ENCODE peak calls at places on chromosomes 2 and 18, in four cellular contexts. One of them, this sample, is unnamed.

GRCh38 chr18:11500153-11501122 is 109.0 kb upstream of the SLC35G4 start:
- DNase-seq in H1: no peak
- DNase-seq in K562: peak
- DNase-seq in HepG2: peak
- DNase-seq in this sample: peak

GRCh38 chr2:75466708-75467311 is 93.9 kb downstream of the EVA1A start:
- DNase-seq in HepG2: peak
- DNase-seq in H1: peak
- DNase-seq in K562: peak
- DNase-seq in this sample: peak

GRCh38 chr2:201936817-201937216 is 96.8 kb upstream of the FZD7 start:
- DNase-seq in H1: no peak
- DNase-seq in HepG2: peak
- DNase-seq in K562: no peak
- DNase-seq in this sample: no peak

GRCh38 chr2:51706220-51706619 is 674.3 kb upstream of the NRXN1 start:
- DNase-seq in K562: no peak
- DNase-seq in H1: no peak
- DNase-seq in HepG2: no peak
- DNase-seq in this sample: no peak

GRCh38 chr2:37378411-37378810 is 34.0 kb downstream of the QPCT start:
- DNase-seq in H1: no peak
- DNase-seq in K562: no peak
- DNase-seq in HepG2: peak
- DNase-seq in this sample: peak

GRCh38 chr2:127591221-127591923 is 54.6 kb upstream of the GPR17 start:
- DNase-seq in K562: peak
- DNase-seq in HepG2: peak
- DNase-seq in H1: peak
- DNase-seq in this sample: peak

GRCh38 chr2:31212659-31213058 is 4.7 kb downstream of the CAPN14 start:
- DNase-seq in K562: no peak
- DNase-seq in HepG2: no peak
- DNase-seq in H1: no peak
- DNase-seq in this sample: no peak

GRCh38 chr2:20326163-20326780 is 24.4 kb downstream of the PUM2 start:
- DNase-seq in K562: peak
- DNase-seq in H1: no peak
- DNase-seq in HepG2: peak
- DNase-seq in this sample: peak

GRCh38 chr18:69636529-69637301 is 236.0 kb downstream of the DOK6 start:
- DNase-seq in H1: peak
- DNase-seq in HepG2: peak
- DNase-seq in K562: no peak
- DNase-seq in this sample: no peak

GRCh38 chr2:68318686-68319396 is 908 bp downstream of the CNRIP1 start:
- DNase-seq in HepG2: no peak
- DNase-seq in K562: no peak
- DNase-seq in H1: no peak
- DNase-seq in this sample: no peak

GRCh38 chr2:44972771-44973535 is 31.5 kb downstream of the SIX3 start:
- DNase-seq in HepG2: no peak
- DNase-seq in H1: no peak
- DNase-seq in K562: no peak
- DNase-seq in this sample: no peak

GRCh38 chr18:13548106-13548819 is 178.1 kb downstream of the FAM210A start:
- DNase-seq in K562: no peak
- DNase-seq in HepG2: no peak
- DNase-seq in H1: no peak
- DNase-seq in this sample: no peak

GRCh38 chr2:134438371-134438770 is 184.5 kb downstream of the MGAT5 start:
- DNase-seq in K562: no peak
- DNase-seq in H1: no peak
- DNase-seq in HepG2: no peak
- DNase-seq in this sample: no peak

GRCh38 chr2:235868224-235868623 is 300.0 kb downstream of the GBX2 start:
- DNase-seq in HepG2: no peak
- DNase-seq in K562: no peak
- DNase-seq in H1: no peak
- DNase-seq in this sample: no peak

GRCh38 chr2:122703676-122704075 is 948.2 kb downstream of the TSN start:
- DNase-seq in K562: no peak
- DNase-seq in H1: no peak
- DNase-seq in HepG2: no peak
- DNase-seq in this sample: no peak

DNA sequence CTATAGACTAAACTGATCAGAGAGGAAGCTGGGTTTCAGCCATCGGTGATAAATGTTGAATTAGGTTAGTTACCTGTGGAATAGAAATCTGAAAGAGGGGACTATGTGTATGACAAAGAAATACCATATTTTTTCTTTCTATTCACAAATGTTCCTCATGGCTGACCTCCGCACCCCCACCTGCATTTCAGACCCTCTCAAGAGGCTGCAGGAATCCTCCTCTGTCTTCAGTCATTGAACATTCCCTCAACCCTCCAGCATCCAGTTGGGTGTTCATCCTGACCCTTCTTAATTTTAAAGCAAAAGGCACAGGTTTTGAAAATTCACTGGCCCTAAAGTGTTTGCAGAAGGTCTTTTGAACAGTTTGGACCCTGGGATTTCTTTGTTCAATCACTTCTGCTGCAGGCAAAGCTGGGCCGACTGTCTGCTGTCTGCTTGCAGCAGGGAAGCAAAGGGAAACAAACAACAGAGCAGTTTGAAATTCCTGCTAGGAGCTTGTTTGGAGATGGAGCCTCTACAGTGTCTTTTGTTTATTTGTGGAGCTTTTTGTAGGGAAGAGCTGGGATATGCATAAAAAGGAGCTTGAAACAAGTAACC is 213.1 kb upstream of the MMADHC start:
- DNase-seq in HepG2: no peak
- DNase-seq in H1: no peak
- DNase-seq in K562: no peak
- DNase-seq in this sample: no peak
- TF ChIP-seq ZNF274 in HepG2: no peak
- TF ChIP-seq ZNF274 in H1: no peak
- TF ChIP-seq ZNF274 in K562: no peak
- TF ChIP-seq ZNF274 in this sample: no peak

DNA sequence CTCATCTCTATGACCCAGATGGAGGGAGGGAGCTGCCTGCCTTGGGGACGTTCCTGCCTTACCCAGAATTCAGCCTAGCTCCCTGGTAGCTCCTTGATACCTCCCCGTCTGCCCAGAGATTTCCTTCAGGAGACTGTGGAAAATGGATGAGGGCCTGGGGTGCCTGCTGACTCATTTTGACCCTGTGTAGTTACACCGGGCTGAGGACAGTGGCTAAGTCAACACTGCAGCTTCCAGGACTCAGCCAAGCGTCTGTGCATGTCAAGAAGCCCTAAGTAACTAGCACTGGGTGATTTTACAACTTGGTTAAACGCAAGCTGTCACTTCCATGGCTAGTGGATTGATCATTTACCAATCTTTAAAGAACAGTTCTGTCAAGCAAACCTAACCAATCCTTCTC is 23.3 kb upstream of the EPAS1 start:
- DNase-seq in HepG2: no peak
- DNase-seq in K562: no peak
- DNase-seq in H1: no peak
- DNase-seq in this sample: no peak
- TF ChIP-seq FOSL1 in HepG2: no peak
- TF ChIP-seq FOSL1 in K562: no peak
- TF ChIP-seq FOSL1 in H1: no peak
- TF ChIP-seq FOSL1 in this sample: no peak

DNA sequence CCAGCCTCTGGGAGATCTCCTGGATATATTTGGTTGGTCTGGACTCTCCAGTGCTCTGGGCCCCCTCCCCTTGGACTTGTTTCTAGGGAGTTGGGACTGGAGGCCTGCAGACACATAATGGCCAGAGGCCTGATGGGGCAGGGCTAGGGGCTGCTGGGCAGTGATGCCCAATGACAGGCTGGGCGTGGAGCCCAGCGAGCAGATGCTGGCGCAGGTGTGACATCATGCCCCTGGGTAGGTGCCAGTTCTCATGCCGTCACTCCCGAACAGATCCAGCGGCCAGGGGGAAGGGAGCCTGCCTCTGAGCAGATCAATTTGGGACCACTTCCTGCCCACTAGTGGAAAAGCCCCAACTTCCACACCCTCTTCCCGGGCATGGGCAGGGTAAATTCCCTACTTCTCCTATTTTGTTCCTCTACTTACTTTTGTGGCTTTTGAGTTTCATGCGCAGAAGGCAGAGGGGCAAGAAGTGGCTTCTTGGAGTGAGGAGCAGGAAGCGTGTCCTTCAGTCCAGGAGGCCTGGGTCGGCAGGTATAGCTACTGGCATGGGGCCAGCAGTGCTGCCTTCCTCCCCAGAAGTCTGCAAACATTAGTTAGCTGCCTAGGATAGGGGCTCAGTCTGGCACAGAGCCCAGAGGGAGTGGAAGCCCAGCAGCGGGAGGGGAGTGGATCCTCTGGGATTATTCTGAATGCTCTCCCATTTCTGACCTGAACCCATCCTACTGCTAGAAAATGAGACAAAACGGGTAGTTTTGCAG is 6.1 kb downstream of the MPV17 start:
- DNase-seq in H1: no peak
- DNase-seq in HepG2: no peak
- DNase-seq in K562: no peak
- DNase-seq in this sample: no peak
- TF ChIP-seq MAX in H1: no peak
- TF ChIP-seq MAX in HepG2: no peak
- TF ChIP-seq MAX in K562: no peak
- TF ChIP-seq MAX in this sample: no peak

GRCh38 chr2:10325278-10326145 is 22.8 kb downstream of the HPCAL1 start:
- DNase-seq in K562: no peak
- DNase-seq in H1: no peak
- DNase-seq in HepG2: peak
- DNase-seq in this sample: no peak

GRCh38 chr2:10322973-10323372 is 20.3 kb downstream of the HPCAL1 start:
- DNase-seq in H1: no peak
- DNase-seq in HepG2: no peak
- DNase-seq in K562: no peak
- DNase-seq in this sample: no peak

GRCh38 chr2:10322481-10322880 is 19.8 kb downstream of the HPCAL1 start:
- DNase-seq in H1: no peak
- DNase-seq in HepG2: no peak
- DNase-seq in K562: no peak
- DNase-seq in this sample: no peak

GRCh38 chr2:10321590-10321989 is 18.9 kb downstream of the HPCAL1 start:
- DNase-seq in H1: no peak
- DNase-seq in K562: no peak
- DNase-seq in HepG2: no peak
- DNase-seq in this sample: no peak

DNA sequence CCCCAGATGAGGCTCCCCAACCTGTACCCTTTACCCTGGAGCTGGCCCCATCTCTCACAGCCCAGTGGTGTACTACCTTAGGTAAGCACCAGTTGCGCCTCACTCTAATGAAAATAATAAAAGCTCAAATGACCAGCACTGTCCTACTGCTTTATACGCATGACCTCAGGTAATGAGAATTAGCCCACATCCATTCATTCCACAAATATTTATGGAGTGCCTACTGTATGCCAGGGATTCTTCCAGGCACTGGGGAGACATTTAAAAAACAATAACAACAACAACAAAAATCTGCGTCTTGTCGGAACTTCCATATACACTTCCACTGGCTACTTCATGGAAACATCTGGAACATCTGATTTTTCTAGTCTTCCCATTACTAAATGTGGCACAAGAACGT is 20.8 kb downstream of the HPCAL1 start:
- DNase-seq in HepG2: no peak
- DNase-seq in K562: no peak
- DNase-seq in H1: no peak
- DNase-seq in this sample: no peak
- TF ChIP-seq ZNF274 in HepG2: no peak
- TF ChIP-seq ZNF274 in K562: no peak
- TF ChIP-seq ZNF274 in H1: no peak
- TF ChIP-seq ZNF274 in this sample: no peak

GRCh38 chr2:131045925-131046579 is 47.2 kb downstream of the FAM168B start:
- DNase-seq in H1: no peak
- DNase-seq in K562: no peak
- DNase-seq in HepG2: no peak
- DNase-seq in this sample: no peak

GRCh38 chr2:131044757-131045150 is 48.5 kb downstream of the FAM168B start:
- DNase-seq in H1: no peak
- DNase-seq in K562: no peak
- DNase-seq in HepG2: no peak
- DNase-seq in this sample: no peak

GRCh38 chr2:131044078-131044756 is 49.0 kb downstream of the FAM168B start:
- DNase-seq in HepG2: no peak
- DNase-seq in H1: no peak
- DNase-seq in K562: no peak
- DNase-seq in this sample: no peak

GRCh38 chr2:131046580-131047274 is 46.5 kb downstream of the FAM168B start:
- DNase-seq in H1: no peak
- DNase-seq in K562: no peak
- DNase-seq in HepG2: no peak
- DNase-seq in this sample: no peak

GRCh38 chr2:131045286-131045924 is 47.9 kb downstream of the FAM168B start:
- DNase-seq in H1: no peak
- DNase-seq in HepG2: no peak
- DNase-seq in K562: no peak
- DNase-seq in this sample: no peak
- TF ChIP-seq FOSL1 in H1: no peak
- TF ChIP-seq FOSL1 in HepG2: no peak
- TF ChIP-seq FOSL1 in K562: no peak
- TF ChIP-seq FOSL1 in this sample: no peak